ENCODE peak calls at places on chromosome 5, in seven cellular contexts. B, A, X, E, N, Q and L are unnamed samples. For H3K4me1, the result is how much of the 10 kb centered on the place peaks cover.

GRCh38 chr5:81495286-81495685 is 101.4 kb upstream of the ACOT12 start:
- DNase-seq in X (no peak), N (no peak), Q (no peak), E (no peak), A (no peak), B (no peak), L (no peak)

GRCh38 chr5:14237313-14238086 is 94.4 kb downstream of the TRIO start:
- DNase-seq in A (no peak), N (no peak), X (no peak), E (no peak), Q (no peak), B (no peak), L (no peak)

GRCh38 chr5:58923355-58923754 is 340.5 kb downstream of the RAB3C start:
- DNase-seq in N (no peak), E (no peak), B (no peak), Q (no peak), A (no peak), X (no peak), L (no peak)

GRCh38 chr5:167657016-167657415 is 634.4 kb upstream of the WWC1 start:
- DNase-seq in A (no peak), N (no peak), X (no peak), B (no peak), E (no peak), Q (no peak), L (no peak)

GRCh38 chr5:82470185-82470584 is 192.0 kb upstream of the RPS23 start:
- DNase-seq in B (no peak), X (no peak), Q (no peak), A (no peak), N (no peak), E (no peak), L (no peak)

GRCh38 chr5:74576941-74577456 is 63.5 kb downstream of the ENC1 start:
- DNase-seq in A (no peak), X (no peak), E (peak), B (no peak), Q (no peak), N (no peak), L (no peak)

GRCh38 chr5:1239514-1240251 is 14.5 kb downstream of the SLC6A18 start:
- DNase-seq in A (no peak), X (no peak), B (no peak), N (no peak), Q (no peak), E (no peak), L (no peak)

GRCh38 chr5:154467655-154468354 is 10.2 kb downstream of the HAND1 start:
- DNase-seq in E (peak), N (peak), A (peak), B (peak), Q (peak), X (peak), L (peak)

GRCh38 chr5:159571501-159572244 is 241.4 kb upstream of the IL12B start:
- DNase-seq in B (peak), N (peak), X (no peak), Q (no peak), E (no peak), A (no peak), L (no peak)

GRCh38 chr5:72377920-72378635 is 57.9 kb downstream of the PTCD2 start:
- DNase-seq in X (no peak), Q (no peak), B (no peak), A (no peak), N (no peak), E (no peak), L (peak)

GRCh38 chr5:153476767-153477166 is 13.7 kb upstream of the GRIA1 start:
- DNase-seq in Q (no peak), E (peak), A (no peak), X (no peak), B (peak), N (peak), L (no peak)

GRCh38 chr5:135457424-135458071 is 5.4 kb upstream of the TIFAB start:
- DNase-seq in B (peak), E (peak), Q (no peak), X (peak), N (peak), A (peak), L (no peak)

GRCh38 chr5:154972476-154973080 is 31.7 kb downstream of the MRPL22 start:
- DNase-seq in N (peak), B (peak), A (no peak), E (peak), X (no peak), Q (no peak), L (no peak)

GRCh38 chr5:133373121-133373870 is 239.0 kb downstream of the FSTL4 start:
- DNase-seq in A (no peak), E (peak), Q (no peak), X (no peak), B (peak), N (no peak), L (no peak)

GRCh38 chr5:1737790-1738405 is 61.7 kb downstream of the MRPL36 start:
- DNase-seq in E (peak), N (peak), X (no peak), B (peak), A (no peak), Q (no peak), L (no peak)

GRCh38 chr5:25090818-25091217 is 446.0 kb upstream of the CDH10 start:
- DNase-seq in E (no peak), Q (no peak), X (no peak), N (no peak), B (no peak), A (no peak), L (no peak)

GRCh38 chr5:332843-333242 is 11.3 kb downstream of the AHRR start:
- DNase-seq in B (no peak), X (no peak), N (no peak), Q (no peak), E (no peak), A (no peak), L (no peak)

GRCh38 chr5:171201285-171201684 is 107.8 kb upstream of the TLX3 start:
- DNase-seq in N (no peak), A (no peak), Q (no peak), X (no peak), E (peak), B (no peak), L (no peak)

GRCh38 chr5:166499452-166500240 is 1791.8 kb upstream of the WWC1 start:
- DNase-seq in N (no peak), Q (no peak), X (no peak), A (no peak), E (no peak), B (no peak), L (no peak)

GRCh38 chr5:155807884-155808576 is 518.9 kb upstream of the SGCD start:
- DNase-seq in X (no peak), A (no peak), E (no peak), B (no peak), N (no peak), Q (no peak), L (no peak)

GRCh38 chr5:141945511-141946024 is 12.4 kb downstream of the PCDH12 start:
- DNase-seq in E (no peak), A (peak), X (no peak), B (no peak), Q (no peak), N (no peak), L (no peak)

GRCh38 chr5:154265197-154265578 is 74.7 kb downstream of the GALNT10 start:
- DNase-seq in E (no peak), Q (no peak), X (no peak), A (no peak), B (no peak), N (no peak), L (no peak)

GRCh38 chr5:132364319-132364718 is 5.2 kb upstream of the SLC22A5 start:
- DNase-seq in N (no peak), E (peak), A (no peak), X (no peak), Q (no peak), B (peak), L (peak)

GRCh38 chr5:105752801-105753200 is 1917.9 kb downstream of the EFNA5 start:
- DNase-seq in X (no peak), B (no peak), A (no peak), E (peak), N (no peak), Q (no peak), L (no peak)

GRCh38 chr5:115415143-115415491 is 118.7 kb upstream of the CCDC112 start:
- DNase-seq in A (no peak), B (peak), X (peak), N (peak), Q (no peak), E (peak), L (no peak)

GRCh38 chr5:153222956-153223355 is 267.5 kb upstream of the GRIA1 start:
- DNase-seq in N (no peak), Q (no peak), E (no peak), A (no peak), X (no peak), B (no peak), L (no peak)

GRCh38 chr5:173472164-173472563 is 143.9 kb upstream of the STC2 start:
- DNase-seq in B (peak), A (peak), Q (no peak), E (peak), N (peak), X (no peak), L (peak)

GRCh38 chr5:2353211-2353610 is 398.3 kb downstream of the IRX2 start:
- DNase-seq in A (no peak), Q (no peak), X (no peak), B (no peak), N (no peak), E (no peak), L (no peak)

GRCh38 chr5:5183192-5183699 is 43.1 kb downstream of the ADAMTS16 start:
- DNase-seq in Q (no peak), X (no peak), N (no peak), B (no peak), E (no peak), A (no peak), L (no peak)

GRCh38 chr5:127053049-127053448 is 20.3 kb downstream of the C5orf63 start:
- DNase-seq in B (no peak), N (no peak), Q (no peak), E (no peak), A (no peak), X (no peak), L (no peak)

GRCh38 chr5:1011226-1011631 is 2.6 kb downstream of the NKD2 start:
- DNase-seq in Q (no peak), X (peak), B (peak), A (peak), E (no peak), N (no peak), L (peak)

GRCh38 chr5:41193462-41194166 is 19.7 kb downstream of the C6 start:
- DNase-seq in N (no peak), X (peak), B (peak), A (peak), E (peak), Q (peak), L (peak)

GRCh38 chr5:99879791-99880511 is 655.2 kb upstream of the FAM174A start:
- DNase-seq in A (no peak), X (no peak), E (no peak), Q (no peak), N (no peak), B (no peak), L (no peak)

GRCh38 chr5:171309526-171310333 is 682 bp downstream of the TLX3 start:
- DNase-seq in E (no peak), B (peak), A (no peak), N (peak), Q (no peak), X (no peak), L (no peak)

GRCh38 chr5:75523275-75523674 is 11.6 kb downstream of the POLK start:
- DNase-seq in B (no peak), X (no peak), A (no peak), Q (no peak), E (no peak), N (no peak), L (no peak)

GRCh38 chr5:102539598-102539997 is 40.8 kb upstream of the SLCO6A1 start:
- DNase-seq in A (no peak), B (no peak), X (no peak), Q (no peak), E (no peak), N (no peak), L (no peak)

GRCh38 chr5:91983869-91984268 is 600.8 kb upstream of the ARRDC3 start:
- DNase-seq in X (no peak), B (no peak), E (peak), N (no peak), A (no peak), Q (no peak), L (no peak)

DNA sequence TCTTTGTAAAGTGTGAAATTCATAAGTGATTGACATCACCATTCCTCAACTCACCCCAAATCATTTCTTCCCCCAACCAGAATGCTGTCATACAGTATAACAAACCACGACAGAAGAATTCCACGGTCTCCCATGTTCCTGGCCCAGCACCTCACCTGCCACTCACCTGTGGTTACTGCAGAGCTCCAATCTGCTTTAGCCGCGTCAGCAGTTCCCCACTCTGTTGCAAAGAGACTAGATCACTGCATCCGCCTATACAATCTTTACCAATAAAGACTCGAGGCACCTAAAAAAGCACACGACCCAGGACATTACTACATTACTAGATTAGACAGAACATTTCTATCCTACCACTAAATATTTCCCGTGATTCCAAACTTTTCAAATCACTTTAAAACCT is 6.2 kb downstream of the GLRX start:
- DNase-seq in Q (no peak), X (no peak), A (no peak), E (no peak), N (no peak), B (no peak), L (no peak)
- H3K27ac ChIP-seq in Q (no peak), X (no peak), A (no peak), E (no peak), N (no peak), B (no peak), L (peak)

DNA sequence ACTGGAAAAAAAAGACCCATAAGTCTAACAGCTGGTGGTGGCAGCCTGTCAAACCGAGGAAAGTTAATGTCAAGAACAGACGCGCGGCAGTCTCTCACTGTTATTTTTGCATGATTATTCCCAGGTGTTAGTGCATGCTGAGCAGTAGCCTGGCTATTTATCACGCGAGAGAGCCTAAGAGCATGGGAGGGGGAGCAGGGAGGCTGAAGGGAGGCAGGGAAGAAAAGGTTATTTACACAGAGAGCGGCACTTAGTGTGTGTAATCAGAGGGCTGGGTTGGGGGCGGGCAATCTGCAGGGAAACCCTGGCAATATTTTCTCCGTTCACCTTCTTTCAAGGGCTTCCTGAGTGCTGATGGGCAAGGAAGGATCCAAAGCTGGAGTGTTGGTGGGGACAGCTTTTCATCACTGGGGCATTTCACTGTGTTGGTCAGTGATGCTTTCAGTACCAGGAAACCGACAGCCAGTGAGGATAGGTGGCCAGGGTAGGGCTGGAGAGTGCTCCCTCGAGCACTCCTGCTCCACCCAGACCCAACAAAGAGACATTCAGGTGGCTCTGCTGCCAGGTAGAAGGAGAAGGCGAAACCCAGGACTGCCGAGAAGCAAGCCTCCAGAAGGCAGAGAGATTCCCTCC is 39.6 kb downstream of the ZNF608 start:
- DNase-seq in Q (no peak), N (no peak), B (no peak), A (no peak), E (peak), X (no peak), L (no peak)
- H3K4me1 ChIP-seq in Q (under half), N (under half), B (under half), A (under half), E (under half), X (half or more), L (half or more)

GRCh38 chr5:73506459-73506955 is 8.3 kb downstream of the BTF3 start:
- DNase-seq in Q (no peak), A (no peak), E (no peak), N (no peak), B (no peak), X (no peak), L (no peak)
- TF ChIP-seq POLR2A in Q (no peak), A (no peak), E (no peak), N (no peak), B (no peak), X (no peak), L (no peak)

DNA sequence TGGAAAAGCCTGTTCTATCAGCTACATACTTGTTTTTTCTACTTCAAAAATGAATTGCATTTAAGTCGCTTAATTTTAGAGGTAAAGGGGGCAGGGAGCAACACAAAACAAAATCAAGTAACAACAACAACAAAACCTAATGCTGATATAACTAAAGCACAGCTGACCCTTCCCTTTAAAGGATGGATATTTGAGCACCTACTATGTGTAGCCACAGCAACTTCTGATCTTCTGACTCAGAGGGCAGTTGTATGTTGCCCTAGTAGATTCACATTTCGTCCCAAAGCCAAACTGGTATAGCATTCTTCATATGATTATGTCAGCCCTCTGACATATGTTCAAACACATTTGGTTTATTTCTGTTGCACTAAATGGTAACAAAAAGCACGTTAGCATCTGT is 6.8 kb downstream of the DAB2 start:
- DNase-seq in A (no peak), B (no peak), N (no peak), Q (no peak), E (no peak), X (no peak), L (no peak)
- H3K27ac ChIP-seq in A (no peak), B (no peak), N (no peak), Q (no peak), E (no peak), X (no peak), L (no peak)

GRCh38 chr5:119327018-119327417 is 28.8 kb upstream of the TNFAIP8 start:
- DNase-seq in A (no peak), N (no peak), Q (no peak), X (no peak), B (no peak), E (peak), L (no peak)

GRCh38 chr5:119328753-119329602 is 26.8 kb upstream of the TNFAIP8 start:
- DNase-seq in A (no peak), E (peak), Q (no peak), B (no peak), N (no peak), X (no peak), L (no peak)

GRCh38 chr5:119330367-119331183 is 25.2 kb upstream of the TNFAIP8 start:
- DNase-seq in A (no peak), Q (no peak), N (no peak), E (no peak), B (no peak), X (no peak), L (no peak)

GRCh38 chr5:119331566-119332095 is 24.2 kb upstream of the TNFAIP8 start:
- DNase-seq in E (no peak), A (no peak), Q (no peak), X (no peak), N (no peak), B (no peak), L (no peak)

DNA sequence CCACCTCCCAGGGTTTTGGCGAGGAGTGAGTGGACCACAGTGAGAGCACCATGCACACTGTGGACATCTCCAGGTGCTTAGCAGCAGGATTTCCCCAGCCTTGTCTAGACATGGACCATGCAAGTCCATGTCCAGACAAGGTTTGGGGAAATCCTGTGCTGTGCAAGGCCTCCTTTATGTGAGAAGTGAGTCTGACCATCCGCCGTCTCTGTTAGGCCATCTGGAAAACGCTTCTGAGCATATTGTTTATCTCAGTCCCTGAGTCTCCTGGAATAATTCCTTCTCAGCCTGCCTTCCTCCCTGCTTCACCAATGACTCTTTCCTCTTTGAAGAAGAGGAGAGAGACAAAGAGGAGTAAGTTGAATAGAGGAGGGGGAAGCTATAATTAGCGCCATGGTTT is 26.1 kb upstream of the TNFAIP8 start:
- DNase-seq in X (no peak), Q (no peak), E (peak), N (no peak), B (no peak), A (peak), L (no peak)
- H3K4me1 ChIP-seq in X (under half), Q (under half), E (under half), N (under half), B (half or more), A (under half), L (under half)